ENCODE peak calls at places on chromosomes 6 and 20, in ten cellular contexts. T is lung; I is K562; L is mucosa of descending colon; G is fibroblast of lung; S is breast epithelium; F is naive thymus-derived CD4-positive, alpha-beta T cell; E is IMR-90; V is CD8-positive, alpha-beta T cell; X is psoas muscle. D is an unnamed sample.

GRCh38 chr6:96878101-96878500 is 19.6 kb downstream of the NDUFAF4 start:
- DNase-seq in T (no peak), I (no peak), L (no peak), G (peak; percentile 76), S (no peak), F (no peak), E (peak; percentile 13), V (no peak), X (no peak), D (no peak)

GRCh38 chr20:47629907-47630306 is 128.2 kb downstream of the NCOA3 start:
- DNase-seq in T (no peak), I (no peak), L (no peak), G (no peak), S (no peak), F (no peak), E (no peak), V (no peak), X (no peak), D (no peak)

GRCh38 chr6:160391419-160392116 is 43.4 kb downstream of the SLC22A3 start:
- DNase-seq in T (no peak), I (no peak), L (no peak), G (peak; percentile 80), S (no peak), F (no peak), E (no peak), V (no peak), X (no peak), D (no peak)

GRCh38 chr20:43559588-43559987 is 761 bp downstream of the SGK2 start:
- DNase-seq in T (no peak), I (no peak), L (no peak), G (no peak), S (no peak), F (no peak), E (no peak), V (no peak), X (no peak), D (no peak)

GRCh38 chr6:166626177-166627038 is 643 bp downstream of the RPS6KA2 start:
- DNase-seq in T (peak; percentile 43), I (no peak), L (peak; percentile 72), G (peak; percentile 55), S (peak; percentile 59), F (peak; percentile 14), E (peak; percentile 49), V (peak; percentile 62), X (peak; percentile 70), D (peak; percentile 66)

GRCh38 chr20:20568604-20569205 is 143.7 kb downstream of the RALGAPA2 start:
- DNase-seq in T (no peak), I (peak; percentile 10), L (no peak), G (peak; percentile 69), S (no peak), F (no peak), E (peak; percentile 58), V (no peak), X (no peak), D (peak; percentile 7)

GRCh38 chr20:9918360-9918759 is 79.5 kb upstream of the PAK5 start:
- DNase-seq in T (no peak), I (no peak), L (no peak), G (no peak), S (no peak), F (no peak), E (no peak), V (no peak), X (no peak), D (no peak)

GRCh38 chr20:34904202-34904621 is 27.8 kb downstream of the ACSS2 start:
- DNase-seq in T (no peak), I (peak; percentile 42), L (no peak), G (no peak), S (no peak), F (no peak), E (no peak), V (no peak), X (no peak), D (no peak)

GRCh38 chr6:148530394-148530923 is 187.8 kb downstream of the SASH1 start:
- DNase-seq in T (no peak), I (peak; percentile 44), L (no peak), G (peak; percentile 95), S (no peak), F (no peak), E (peak; percentile 98), V (no peak), X (no peak), D (no peak)

GRCh38 chr6:35522660-35523658 is 10.3 kb upstream of the TULP1 start:
- DNase-seq in T (peak; percentile 80), I (peak; percentile 96), L (peak; percentile 73), G (peak; percentile 59), S (peak; percentile 80), F (peak; percentile 72), E (peak; percentile 50), V (peak; percentile 86), X (peak; percentile 88), D (peak; percentile 94)

GRCh38 chr20:41364236-41364855 is 2.3 kb downstream of the EMILIN3 start:
- DNase-seq in T (no peak), I (no peak), L (peak; percentile 31), G (no peak), S (no peak), F (no peak), E (no peak), V (no peak), X (no peak), D (peak; percentile 64)

GRCh38 chr20:41363601-41364000 is 3.0 kb downstream of the EMILIN3 start:
- DNase-seq in T (no peak), I (no peak), L (peak; percentile 25), G (no peak), S (no peak), F (no peak), E (no peak), V (no peak), X (no peak), D (peak; percentile 47)

GRCh38 chr20:41365785-41366545 is 653 bp downstream of the EMILIN3 start:
- DNase-seq in T (no peak), I (no peak), L (peak; percentile 30), G (no peak), S (no peak), F (no peak), E (no peak), V (no peak), X (no peak), D (peak; percentile 89)

GRCh38 chr20:41366546-41367392 is at the start of gene EMILIN3:
- DNase-seq in T (no peak), I (no peak), L (peak; percentile 28), G (no peak), S (no peak), F (no peak), E (no peak), V (no peak), X (no peak), D (peak; percentile 95)

GRCh38 chr20:41364967-41365765 is 1.5 kb downstream of the EMILIN3 start:
- DNase-seq in T (no peak), I (no peak), L (peak; percentile 26), G (no peak), S (no peak), F (no peak), E (no peak), V (no peak), X (no peak), D (peak; percentile 61)
- H3K4me3 ChIP-seq in T (no peak overlapping the region), I (no peak overlapping the region), L (no peak overlapping the region), G (no peak overlapping the region), S (peak overlapping the region; percentile 74), F (no peak overlapping the region), E (no peak overlapping the region), V (no peak overlapping the region), X (peak overlapping the region; percentile 53), D (no peak overlapping the region)

GRCh38 chr20:57648878-57649616 is 28.8 kb upstream of the ZBP1 start:
- DNase-seq in T (no peak), I (no peak), L (no peak), G (no peak), S (no peak), F (no peak), E (no peak), V (peak; percentile 25), X (no peak), D (no peak)
- H3K36me3 ChIP-seq in T (peaks cover 19% of the 10 kb centered on the region), I (no peaks in the 10 kb centered on the region), L (no peaks in the 10 kb centered on the region), G (no peaks in the 10 kb centered on the region), S (no peaks in the 10 kb centered on the region), F (no peaks in the 10 kb centered on the region), E (peaks cover 17% of the 10 kb centered on the region), V (no peaks in the 10 kb centered on the region), X (no peaks in the 10 kb centered on the region), D (peaks cover 8% of the 10 kb centered on the region)

DNA sequence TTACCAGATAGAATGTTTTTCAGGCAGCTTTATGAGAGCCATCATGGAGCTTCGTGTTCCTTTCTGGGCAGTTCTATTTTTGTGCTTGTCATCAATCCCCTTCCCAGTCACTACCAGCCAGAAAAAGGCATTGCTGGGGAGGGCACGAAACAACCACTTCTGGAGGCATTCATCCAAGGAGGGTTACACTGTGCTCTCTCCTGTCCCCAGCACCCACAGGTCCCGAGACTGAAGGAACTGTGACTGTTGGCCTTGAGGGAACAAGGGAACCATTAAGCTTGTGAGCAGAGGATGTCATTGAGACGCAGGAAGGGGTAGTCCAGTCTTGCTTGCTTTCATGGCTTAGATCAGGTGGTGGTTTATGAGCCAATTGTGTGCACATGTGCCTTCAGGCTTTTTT is 20.1 kb upstream of the ENPP5 start:
- DNase-seq in T (no peak), I (no peak), L (no peak), G (no peak), S (no peak), F (no peak), E (no peak), V (no peak), X (no peak), D (no peak)
- H3K4me3 ChIP-seq in T (no peak overlapping the region), I (no peak overlapping the region), L (no peak overlapping the region), G (no peak overlapping the region), S (no peak overlapping the region), F (no peak overlapping the region), E (no peak overlapping the region), V (no peak overlapping the region), X (no peak overlapping the region), D (no peak overlapping the region)

GRCh38 chr6:89782222-89782621 is 37.4 kb downstream of the MDN1 start:
- DNase-seq in T (no peak), I (no peak), L (no peak), G (no peak), S (no peak), F (no peak), E (no peak), V (no peak), X (no peak), D (no peak)
- H3K36me3 ChIP-seq in T (peaks cover 17% of the 10 kb centered on the region), I (peaks cover 81% of the 10 kb centered on the region), L (peaks cover 19% of the 10 kb centered on the region), G (no peaks in the 10 kb centered on the region), S (peaks cover 10% of the 10 kb centered on the region), F (peaks cover 10% of the 10 kb centered on the region), E (peaks cover 17% of the 10 kb centered on the region), V (peaks cover 33% of the 10 kb centered on the region), X (peaks cover 6% of the 10 kb centered on the region), D (peaks cover 53% of the 10 kb centered on the region)